ENCODE peak calls at places on chromosome 22, in four cellular contexts. One of them, this sample, is unnamed.

GRCh38 chr22:36252754-36253522 is at the start of gene APOL1:
- DNase-seq in HepG2: peak; percentile 63
- DNase-seq in H1: no peak
- DNase-seq in GM12878: peak; percentile 62
- DNase-seq in this sample: no peak

GRCh38 chr22:19258371-19258770 is 33.1 kb downstream of the CLTCL1 start:
- DNase-seq in HepG2: no peak
- DNase-seq in H1: no peak
- DNase-seq in GM12878: no peak
- DNase-seq in this sample: no peak

GRCh38 chr22:47165998-47166397 is 403.5 kb downstream of the TBC1D22A start:
- DNase-seq in HepG2: no peak
- DNase-seq in H1: no peak
- DNase-seq in GM12878: no peak
- DNase-seq in this sample: no peak

GRCh38 chr22:48337957-48338792 is 1489.5 kb downstream of the BRD1 start:
- DNase-seq in HepG2: no peak
- DNase-seq in H1: no peak
- DNase-seq in GM12878: no peak
- DNase-seq in this sample: no peak

GRCh38 chr22:40009231-40009769 is 14.5 kb downstream of the FAM83F start:
- DNase-seq in HepG2: no peak
- DNase-seq in H1: no peak
- DNase-seq in GM12878: no peak
- DNase-seq in this sample: peak; percentile 88

GRCh38 chr22:35739642-35740041 is 22.0 kb downstream of the APOL5 start:
- DNase-seq in HepG2: peak; percentile 18
- DNase-seq in H1: no peak
- DNase-seq in GM12878: no peak
- DNase-seq in this sample: no peak

GRCh38 chr22:26516503-26516902 is 4.2 kb upstream of the TFIP11 start:
- DNase-seq in HepG2: no peak
- DNase-seq in H1: no peak
- DNase-seq in GM12878: no peak
- DNase-seq in this sample: no peak

GRCh38 chr22:23060612-23061400 is 9.5 kb upstream of the GNAZ start:
- DNase-seq in HepG2: no peak
- DNase-seq in H1: no peak
- DNase-seq in GM12878: no peak
- DNase-seq in this sample: no peak

GRCh38 chr22:33049125-33049729 is 9.0 kb downstream of the SYN3 start:
- DNase-seq in HepG2: peak; percentile 62
- DNase-seq in H1: no peak
- DNase-seq in GM12878: peak; percentile 5
- DNase-seq in this sample: no peak

GRCh38 chr22:26579331-26579886 is 10.5 kb downstream of the TPST2 start:
- DNase-seq in HepG2: no peak
- DNase-seq in H1: no peak
- DNase-seq in GM12878: peak; percentile 30
- DNase-seq in this sample: no peak

GRCh38 chr22:23063539-23064380 is 6.6 kb upstream of the GNAZ start:
- DNase-seq in HepG2: no peak
- DNase-seq in H1: no peak
- DNase-seq in GM12878: no peak
- DNase-seq in this sample: no peak

GRCh38 chr22:26673485-26673884 is 16.1 kb downstream of the MIAT start:
- DNase-seq in HepG2: no peak
- DNase-seq in H1: no peak
- DNase-seq in GM12878: no peak
- DNase-seq in this sample: no peak

GRCh38 chr22:18056802-18057474 is 20.9 kb upstream of the PEX26 start:
- DNase-seq in HepG2: no peak
- DNase-seq in H1: no peak
- DNase-seq in GM12878: peak; percentile 56
- DNase-seq in this sample: no peak

GRCh38 chr22:25736378-25737011 is 5.5 kb upstream of the MYO18B start:
- DNase-seq in HepG2: no peak
- DNase-seq in H1: no peak
- DNase-seq in GM12878: no peak
- DNase-seq in this sample: no peak

GRCh38 chr22:21038405-21038804 is 6.0 kb upstream of the SLC7A4 start:
- DNase-seq in HepG2: no peak
- DNase-seq in H1: no peak
- DNase-seq in GM12878: no peak
- DNase-seq in this sample: no peak

GRCh38 chr22:48488149-48488551 is 1339.5 kb downstream of the BRD1 start:
- DNase-seq in HepG2: no peak
- DNase-seq in H1: no peak
- DNase-seq in GM12878: no peak
- DNase-seq in this sample: no peak

GRCh38 chr22:35367331-35367886 is 13.5 kb upstream of the HMOX1 start:
- DNase-seq in HepG2: no peak
- DNase-seq in H1: no peak
- DNase-seq in GM12878: peak; percentile 65
- DNase-seq in this sample: no peak

GRCh38 chr22:38136607-38137006 is 26.1 kb upstream of the BAIAP2L2 start:
- DNase-seq in HepG2: no peak
- DNase-seq in H1: no peak
- DNase-seq in GM12878: no peak
- DNase-seq in this sample: no peak

GRCh38 chr22:26713823-26714449 is 56.5 kb downstream of the MIAT start:
- DNase-seq in HepG2: peak; percentile 5
- DNase-seq in H1: no peak
- DNase-seq in GM12878: no peak
- DNase-seq in this sample: no peak

GRCh38 chr22:39543095-39543494 is 10.5 kb upstream of the RPS19BP1 start:
- DNase-seq in HepG2: no peak
- DNase-seq in H1: no peak
- DNase-seq in GM12878: no peak
- DNase-seq in this sample: no peak

GRCh38 chr22:23243859-23244689 is 63.8 kb downstream of the BCR start:
- DNase-seq in HepG2: no peak
- DNase-seq in H1: no peak
- DNase-seq in GM12878: no peak
- DNase-seq in this sample: no peak

GRCh38 chr22:39405346-39406085 is 5.9 kb downstream of the TAB1 start:
- DNase-seq in HepG2: no peak
- DNase-seq in H1: no peak
- DNase-seq in GM12878: no peak
- DNase-seq in this sample: no peak

GRCh38 chr22:21948824-21949568 is 3.7 kb downstream of the PPM1F start:
- DNase-seq in HepG2: no peak
- DNase-seq in H1: no peak
- DNase-seq in GM12878: no peak
- DNase-seq in this sample: no peak

GRCh38 chr22:22855617-22856308 is 31.9 kb upstream of the IGLL5 start:
- DNase-seq in HepG2: peak; percentile 12
- DNase-seq in H1: no peak
- DNase-seq in GM12878: no peak
- DNase-seq in this sample: no peak

GRCh38 chr22:23530766-23531282 is 49.3 kb downstream of the IGLL1 start:
- DNase-seq in HepG2: no peak
- DNase-seq in H1: no peak
- DNase-seq in GM12878: no peak
- DNase-seq in this sample: no peak

GRCh38 chr22:36267058-36267457 is 14.1 kb downstream of the APOL1 start:
- DNase-seq in HepG2: no peak
- DNase-seq in H1: no peak
- DNase-seq in GM12878: no peak
- DNase-seq in this sample: no peak

GRCh38 chr22:42202048-42202447 is 68.4 kb downstream of the TCF20 start:
- DNase-seq in HepG2: no peak
- DNase-seq in H1: no peak
- DNase-seq in GM12878: no peak
- DNase-seq in this sample: no peak

GRCh38 chr22:23168381-23169031 is 11.8 kb upstream of the BCR start:
- DNase-seq in HepG2: no peak
- DNase-seq in H1: no peak
- DNase-seq in GM12878: no peak
- DNase-seq in this sample: no peak

GRCh38 chr22:39350803-39351688 is 1.3 kb downstream of the SYNGR1 start:
- DNase-seq in HepG2: no peak
- DNase-seq in H1: no peak
- DNase-seq in GM12878: no peak
- DNase-seq in this sample: no peak

GRCh38 chr22:22203048-22203971 is 41.3 kb upstream of the VPREB1 start:
- DNase-seq in HepG2: no peak
- DNase-seq in H1: no peak
- DNase-seq in GM12878: no peak
- DNase-seq in this sample: no peak

GRCh38 chr22:49016909-49017768 is 810.5 kb downstream of the BRD1 start:
- DNase-seq in HepG2: no peak
- DNase-seq in H1: no peak
- DNase-seq in GM12878: no peak
- DNase-seq in this sample: no peak

GRCh38 chr22:43210631-43211515 is 23.9 kb upstream of the TTLL12 start:
- DNase-seq in HepG2: no peak
- DNase-seq in H1: no peak
- DNase-seq in GM12878: no peak
- DNase-seq in this sample: no peak

GRCh38 chr22:26066534-26066933 is 102.7 kb upstream of the SEZ6L start:
- DNase-seq in HepG2: no peak
- DNase-seq in H1: peak; percentile 7
- DNase-seq in GM12878: no peak
- DNase-seq in this sample: peak; percentile 83

GRCh38 chr22:27377901-27378300 is 423.7 kb downstream of the MN1 start:
- DNase-seq in HepG2: no peak
- DNase-seq in H1: no peak
- DNase-seq in GM12878: no peak
- DNase-seq in this sample: no peak

GRCh38 chr22:24086310-24086709 is 75.2 kb downstream of the CABIN1 start:
- DNase-seq in HepG2: no peak
- DNase-seq in H1: no peak
- DNase-seq in GM12878: no peak
- DNase-seq in this sample: no peak

GRCh38 chr22:26174280-26174679 is 5.0 kb downstream of the SEZ6L start:
- DNase-seq in HepG2: peak; percentile 23
- DNase-seq in H1: peak; percentile 39
- DNase-seq in GM12878: no peak
- DNase-seq in this sample: peak; percentile 79

GRCh38 chr22:29382575-29383328 is 5.6 kb downstream of the AP1B1 start:
- DNase-seq in HepG2: no peak
- DNase-seq in H1: no peak
- DNase-seq in GM12878: no peak
- DNase-seq in this sample: no peak
- TF ChIP-seq SUZ12 in HepG2: no peak
- TF ChIP-seq SUZ12 in H1: no peak
- TF ChIP-seq SUZ12 in GM12878: no peak
- TF ChIP-seq SUZ12 in this sample: no peak

GRCh38 chr22:28978863-28979799 is 82.5 kb downstream of the C22orf31 start:
- DNase-seq in HepG2: no peak
- DNase-seq in H1: no peak
- DNase-seq in GM12878: no peak
- DNase-seq in this sample: no peak
- H3K4me1 ChIP-seq in HepG2: peaks cover 100% of the 10 kb centered on the region
- H3K4me1 ChIP-seq in H1: peaks cover 3% of the 10 kb centered on the region
- H3K4me1 ChIP-seq in GM12878: no peaks in the 10 kb centered on the region
- H3K4me1 ChIP-seq in this sample: no peaks in the 10 kb centered on the region

GRCh38 chr22:44430716-44431115 is 67.3 kb downstream of the RTL6 start:
- DNase-seq in HepG2: no peak
- DNase-seq in H1: no peak
- DNase-seq in GM12878: no peak
- DNase-seq in this sample: no peak
- TF ChIP-seq SUZ12 in HepG2: no peak
- TF ChIP-seq SUZ12 in H1: no peak
- TF ChIP-seq SUZ12 in GM12878: no peak
- TF ChIP-seq SUZ12 in this sample: no peak

GRCh38 chr22:50683994-50684371 is 11.4 kb downstream of the SHANK3 start:
- DNase-seq in HepG2: no peak
- DNase-seq in H1: no peak
- DNase-seq in GM12878: no peak
- DNase-seq in this sample: no peak
- H3K4me1 ChIP-seq in HepG2: peaks cover 16% of the 10 kb centered on the region
- H3K4me1 ChIP-seq in H1: no peaks in the 10 kb centered on the region
- H3K4me1 ChIP-seq in GM12878: no peaks in the 10 kb centered on the region
- H3K4me1 ChIP-seq in this sample: no peaks in the 10 kb centered on the region